ENCODE peak calls at places on chromosomes 4 and X, in ten cellular contexts. M is bronchial epithelial cell; D is activated naive CD8-positive, alpha-beta T cell treated with anti-CD3 and anti-CD28 coated beads for 36 hours; P is tibial artery; W is NAMALWA; Q is NCI-H1436; B is activated CD4-positive, alpha-beta T cell treated with anti-CD3 and anti-CD28 coated beads, Interleukin-2, amount 50 U/mL, for 1 hour; E is NCI-H774; X is cardiac fibroblast; K is lung. H is an unnamed sample.

GRCh38 chr4:186159613-186160012 is 31.8 kb upstream of the CYP4V2 start:
- DNase-seq in M (no peak), D (no peak), P (no peak), W (peak), Q (no peak), B (no peak), E (no peak), X (no peak), K (no peak), H (no peak)

GRCh38 chrX:71493111-71493613 is 39.7 kb upstream of the OGT start:
- DNase-seq in M (peak), D (no peak), P (no peak), W (no peak), Q (no peak), B (no peak), E (no peak), X (no peak), K (peak), H (no peak)

GRCh38 chr4:42339935-42340406 is 57.3 kb upstream of the SHISA3 start:
- DNase-seq in M (no peak), D (no peak), P (no peak), W (no peak), Q (no peak), B (no peak), E (no peak), X (peak), K (no peak), H (peak)

GRCh38 chr4:23040539-23040938 is 347.8 kb downstream of the GBA3 start:
- DNase-seq in M (no peak), D (no peak), P (no peak), W (no peak), Q (no peak), B (no peak), E (no peak), X (no peak), K (no peak), H (no peak)

GRCh38 chr4:55468724-55469123 is 73.0 kb downstream of the TMEM165 start:
- DNase-seq in M (peak), D (no peak), P (no peak), W (no peak), Q (no peak), B (no peak), E (no peak), X (peak), K (no peak), H (peak)

GRCh38 chrX:132023896-132024386 is 839 bp downstream of the STK26 start:
- DNase-seq in M (peak), D (peak), P (no peak), W (peak), Q (no peak), B (peak), E (no peak), X (peak), K (peak), H (peak)

GRCh38 chr4:41456559-41457101 is 81.3 kb upstream of the LIMCH1 start:
- DNase-seq in M (no peak), D (no peak), P (no peak), W (no peak), Q (no peak), B (no peak), E (no peak), X (no peak), K (no peak), H (no peak)

GRCh38 chr4:109127866-109128265 is 174.6 kb downstream of the COL25A1 start:
- DNase-seq in M (no peak), D (no peak), P (no peak), W (no peak), Q (no peak), B (no peak), E (no peak), X (no peak), K (no peak), H (no peak)

GRCh38 chrX:129176710-129177109 is 346.6 kb downstream of the SMARCA1 start:
- DNase-seq in M (no peak), D (no peak), P (no peak), W (no peak), Q (no peak), B (no peak), E (no peak), X (no peak), K (no peak), H (no peak)

GRCh38 chr4:75660491-75660890 is 12.7 kb downstream of the G3BP2 start:
- DNase-seq in M (no peak), D (no peak), P (no peak), W (no peak), Q (no peak), B (no peak), E (no peak), X (no peak), K (no peak), H (no peak)

GRCh38 chr4:125323547-125324100 is 8.9 kb downstream of the FAT4 start:
- DNase-seq in M (peak), D (no peak), P (no peak), W (no peak), Q (no peak), B (no peak), E (no peak), X (peak), K (no peak), H (peak)

GRCh38 chr4:101346562-101347266 is 612 bp downstream of the PPP3CA start:
- DNase-seq in M (peak), D (peak), P (peak), W (peak), Q (peak), B (peak), E (no peak), X (peak), K (peak), H (peak)

GRCh38 chrX:127302841-127303240 is 483.3 kb downstream of the PRR32 start:
- DNase-seq in M (no peak), D (no peak), P (no peak), W (no peak), Q (no peak), B (no peak), E (no peak), X (no peak), K (no peak), H (no peak)

GRCh38 chr4:7692451-7693236 is 247.0 kb downstream of the AFAP1 start:
- DNase-seq in M (no peak), D (no peak), P (no peak), W (no peak), Q (no peak), B (no peak), E (no peak), X (no peak), K (no peak), H (no peak)

GRCh38 chr4:16692021-16692420 is 206.4 kb downstream of the LDB2 start:
- DNase-seq in M (no peak), D (no peak), P (no peak), W (no peak), Q (no peak), B (no peak), E (no peak), X (peak), K (no peak), H (no peak)

GRCh38 chr4:142248946-142249345 is 597.2 kb downstream of the INPP4B start:
- DNase-seq in M (peak), D (no peak), P (no peak), W (no peak), Q (no peak), B (no peak), E (no peak), X (peak), K (no peak), H (peak)

GRCh38 chrX:133307637-133308485 is 89.7 kb upstream of the TFDP3 start:
- DNase-seq in M (no peak), D (no peak), P (no peak), W (no peak), Q (no peak), B (no peak), E (no peak), X (no peak), K (no peak), H (no peak)

GRCh38 chr4:26192921-26193894 is 127.6 kb upstream of the RBPJ start:
- DNase-seq in M (no peak), D (peak), P (no peak), W (no peak), Q (no peak), B (no peak), E (no peak), X (no peak), K (no peak), H (no peak)

H was measured in mammary epithelial cell.